ENCODE peak calls at places on chromosomes 7 and 10, in ten cellular contexts. Z is sigmoid colon; A is memory B cell; I is posterior vena cava; D is activated CD4-positive, alpha-beta T cell treated with anti-CD3 and anti-CD28 coated beads, Interleukin-2, amount 50 U/mL, for 1 hour; C is non-pigmented ciliary epithelial cell; V is GF-D8; U is anterior cingulate cortex; E is ascending aorta; L is cardiac muscle cell. J is an unnamed sample.

GRCh38 chr10:32958992-32959703 is 1.1 kb upstream of the ITGB1 start:
- DNase-seq in Z (no peak), D (no peak), V (no peak), E (no peak), U (no peak), L (no peak), C (no peak), A (no peak), I (no peak), J (no peak)

GRCh38 chr7:49520971-49521370 is 252.5 kb upstream of the VWC2 start:
- DNase-seq in E (no peak), U (no peak), I (no peak), C (no peak), V (no peak), D (no peak), L (no peak), Z (no peak), A (no peak), J (no peak)

GRCh38 chr7:25726682-25727357 is 425.2 kb upstream of the NFE2L3 start:
- DNase-seq in C (no peak), D (no peak), Z (no peak), L (no peak), U (no peak), E (no peak), V (no peak), I (no peak), A (no peak), J (no peak)

GRCh38 chr10:119333146-119333792 is 125.9 kb downstream of the GRK5 start:
- DNase-seq in L (no peak), E (no peak), A (no peak), Z (no peak), U (no peak), C (no peak), I (no peak), V (no peak), D (peak; percentile 16), J (no peak)

GRCh38 chr10:19730071-19730470 is 86.2 kb upstream of the PLXDC2 start:
- DNase-seq in Z (no peak), U (no peak), L (no peak), E (no peak), I (no peak), D (no peak), C (peak; percentile 56), V (peak; percentile 26), A (no peak), J (no peak)

GRCh38 chr10:50361946-50362345 is 110.6 kb upstream of the ASAH2 start:
- DNase-seq in V (no peak), Z (no peak), E (no peak), A (no peak), C (no peak), D (no peak), I (no peak), L (no peak), U (no peak), J (no peak)

GRCh38 chr10:93701903-93702277 is 502 bp downstream of the FRA10AC1 start:
- DNase-seq in V (peak; percentile 60), D (no peak), E (no peak), Z (no peak), L (peak; percentile 40), U (no peak), C (peak; percentile 4), I (no peak), A (peak; percentile 6), J (no peak)

GRCh38 chr7:157517782-157518513 is 181.1 kb downstream of the DNAJB6 start:
- DNase-seq in U (no peak), C (no peak), D (no peak), V (no peak), I (peak; percentile 47), A (no peak), L (no peak), E (no peak), Z (peak; percentile 46), J (peak; percentile 46)

GRCh38 chr10:119412831-119413737 is 129.4 kb downstream of the RGS10 start:
- DNase-seq in Z (no peak), A (no peak), U (no peak), E (no peak), D (no peak), C (no peak), I (no peak), V (no peak), L (peak; percentile 30), J (no peak)

GRCh38 chr7:85521108-85521694 is 334.3 kb upstream of the SEMA3D start:
- DNase-seq in A (no peak), Z (no peak), V (no peak), E (no peak), I (no peak), D (no peak), U (no peak), C (no peak), L (no peak), J (no peak)

GRCh38 chr7:75572814-75573213 is 80.7 kb downstream of the SPDYE5 start:
- DNase-seq in V (no peak), C (no peak), L (peak; percentile 34), I (no peak), E (no peak), A (no peak), Z (no peak), D (no peak), U (no peak), J (no peak)

GRCh38 chr10:96664563-96664962 is 55.8 kb downstream of the PIK3AP1 start:
- DNase-seq in U (no peak), C (no peak), Z (no peak), D (no peak), E (no peak), I (no peak), A (no peak), V (peak; percentile 15), L (no peak), J (no peak)

GRCh38 chr7:104179178-104179577 is 28.6 kb downstream of the ORC5 start:
- DNase-seq in D (no peak), E (no peak), Z (no peak), V (no peak), L (no peak), I (no peak), U (no peak), A (no peak), C (no peak), J (no peak)

J was measured in cardiac septum.